ENCODE peak calls at places on chromosome 6, in five cellular contexts. One of them, this sample, is unnamed.

GRCh38 chr6:111737065-111737521 is 131.4 kb upstream of the TRAF3IP2 start:
- DNase-seq in fibroblast of lung: peak
- DNase-seq in MM.1S: no peak
- DNase-seq in PC-3: peak
- DNase-seq in IMR-90: peak
- DNase-seq in this sample: no peak

GRCh38 chr6:139732451-139732850 is 358.0 kb upstream of the CITED2 start:
- DNase-seq in fibroblast of lung: peak
- DNase-seq in MM.1S: no peak
- DNase-seq in PC-3: peak
- DNase-seq in IMR-90: peak
- DNase-seq in this sample: peak

GRCh38 chr6:84801250-84801649 is 36.9 kb upstream of the TBX18 start:
- DNase-seq in fibroblast of lung: no peak
- DNase-seq in MM.1S: no peak
- DNase-seq in PC-3: peak
- DNase-seq in IMR-90: no peak
- DNase-seq in this sample: no peak

GRCh38 chr6:40778186-40778585 is 191.0 kb upstream of the LRFN2 start:
- DNase-seq in fibroblast of lung: peak
- DNase-seq in MM.1S: no peak
- DNase-seq in PC-3: peak
- DNase-seq in IMR-90: peak
- DNase-seq in this sample: no peak

GRCh38 chr6:31042801-31043200 is 32.5 kb downstream of the MUC22 start:
- DNase-seq in fibroblast of lung: peak
- DNase-seq in MM.1S: peak
- DNase-seq in PC-3: peak
- DNase-seq in IMR-90: peak
- DNase-seq in this sample: peak

GRCh38 chr6:170286246-170286933 is 4.5 kb downstream of the DLL1 start:
- DNase-seq in fibroblast of lung: peak
- DNase-seq in MM.1S: no peak
- DNase-seq in PC-3: no peak
- DNase-seq in IMR-90: no peak
- DNase-seq in this sample: peak

GRCh38 chr6:137977814-137978213 is 110.8 kb downstream of the TNFAIP3 start:
- DNase-seq in fibroblast of lung: no peak
- DNase-seq in MM.1S: no peak
- DNase-seq in PC-3: no peak
- DNase-seq in IMR-90: no peak
- DNase-seq in this sample: no peak

GRCh38 chr6:134175532-134176282 is 123.3 kb upstream of the SLC2A12 start:
- DNase-seq in fibroblast of lung: peak
- DNase-seq in MM.1S: peak
- DNase-seq in PC-3: peak
- DNase-seq in IMR-90: peak
- DNase-seq in this sample: peak

GRCh38 chr6:157216570-157216969 is 106.7 kb downstream of the TMEM242 start:
- DNase-seq in fibroblast of lung: no peak
- DNase-seq in MM.1S: no peak
- DNase-seq in PC-3: peak
- DNase-seq in IMR-90: no peak
- DNase-seq in this sample: no peak

GRCh38 chr6:61886608-61887259 is 399.3 kb downstream of the KHDRBS2 start:
- DNase-seq in fibroblast of lung: no peak
- DNase-seq in MM.1S: peak
- DNase-seq in PC-3: peak
- DNase-seq in IMR-90: no peak
- DNase-seq in this sample: peak

GRCh38 chr6:83884523-83884922 is 25.0 kb downstream of the CYB5R4 start:
- DNase-seq in fibroblast of lung: peak
- DNase-seq in MM.1S: peak
- DNase-seq in PC-3: peak
- DNase-seq in IMR-90: peak
- DNase-seq in this sample: peak

GRCh38 chr6:78607188-78607587 is 260.2 kb upstream of the IRAK1BP1 start:
- DNase-seq in fibroblast of lung: peak
- DNase-seq in MM.1S: no peak
- DNase-seq in PC-3: no peak
- DNase-seq in IMR-90: peak
- DNase-seq in this sample: no peak

GRCh38 chr6:87483929-87484328 is 11.2 kb downstream of the SLC35A1 start:
- DNase-seq in fibroblast of lung: peak
- DNase-seq in MM.1S: peak
- DNase-seq in PC-3: peak
- DNase-seq in IMR-90: peak
- DNase-seq in this sample: peak

GRCh38 chr6:159469449-159469848 is 223.6 kb downstream of the SOD2 start:
- DNase-seq in fibroblast of lung: no peak
- DNase-seq in MM.1S: no peak
- DNase-seq in PC-3: no peak
- DNase-seq in IMR-90: no peak
- DNase-seq in this sample: peak

GRCh38 chr6:90222724-90223198 is 73.9 kb downstream of the BACH2 start:
- DNase-seq in fibroblast of lung: peak
- DNase-seq in MM.1S: no peak
- DNase-seq in PC-3: peak
- DNase-seq in IMR-90: peak
- DNase-seq in this sample: peak

GRCh38 chr6:20564269-20564668 is 30.0 kb downstream of the CDKAL1 start:
- DNase-seq in fibroblast of lung: no peak
- DNase-seq in MM.1S: peak
- DNase-seq in PC-3: peak
- DNase-seq in IMR-90: peak
- DNase-seq in this sample: no peak

GRCh38 chr6:51045548-51045947 is 226.9 kb downstream of the TFAP2B start:
- DNase-seq in fibroblast of lung: no peak
- DNase-seq in MM.1S: no peak
- DNase-seq in PC-3: peak
- DNase-seq in IMR-90: no peak
- DNase-seq in this sample: no peak

GRCh38 chr6:31180500-31180899 is 10.0 kb upstream of the POU5F1 start:
- DNase-seq in fibroblast of lung: peak
- DNase-seq in MM.1S: peak
- DNase-seq in PC-3: no peak
- DNase-seq in IMR-90: no peak
- DNase-seq in this sample: no peak

GRCh38 chr6:161079566-161080262 is 88.1 kb downstream of the MAP3K4 start:
- DNase-seq in fibroblast of lung: peak
- DNase-seq in MM.1S: no peak
- DNase-seq in PC-3: peak
- DNase-seq in IMR-90: peak
- DNase-seq in this sample: no peak

GRCh38 chr6:160789263-160790027 is 87.4 kb downstream of the PLG start:
- DNase-seq in fibroblast of lung: no peak
- DNase-seq in MM.1S: no peak
- DNase-seq in PC-3: no peak
- DNase-seq in IMR-90: no peak
- DNase-seq in this sample: no peak

GRCh38 chr6:18155864-18156396 is 708 bp downstream of the KDM1B start:
- DNase-seq in fibroblast of lung: peak
- DNase-seq in MM.1S: peak
- DNase-seq in PC-3: peak
- DNase-seq in IMR-90: peak
- DNase-seq in this sample: peak

GRCh38 chr6:136788069-136788902 is 4.0 kb downstream of the MAP3K5 start:
- DNase-seq in fibroblast of lung: peak
- DNase-seq in MM.1S: no peak
- DNase-seq in PC-3: peak
- DNase-seq in IMR-90: peak
- DNase-seq in this sample: no peak

GRCh38 chr6:20409427-20409971 is 7.8 kb downstream of the E2F3 start:
- DNase-seq in fibroblast of lung: peak
- DNase-seq in MM.1S: peak
- DNase-seq in PC-3: no peak
- DNase-seq in IMR-90: no peak
- DNase-seq in this sample: no peak

GRCh38 chr6:127737009-127737486 is 160.1 kb downstream of the C6orf58 start:
- DNase-seq in fibroblast of lung: peak
- DNase-seq in MM.1S: peak
- DNase-seq in PC-3: peak
- DNase-seq in IMR-90: peak
- DNase-seq in this sample: peak

GRCh38 chr6:71733970-71734899 is 152.1 kb upstream of the RIMS1 start:
- DNase-seq in fibroblast of lung: peak
- DNase-seq in MM.1S: no peak
- DNase-seq in PC-3: no peak
- DNase-seq in IMR-90: peak
- DNase-seq in this sample: no peak

GRCh38 chr6:36131517-36132220 is 1.4 kb downstream of the MAPK13 start:
- DNase-seq in fibroblast of lung: peak
- DNase-seq in MM.1S: peak
- DNase-seq in PC-3: peak
- DNase-seq in IMR-90: peak
- DNase-seq in this sample: peak

GRCh38 chr6:95143408-95144180 is 433.7 kb upstream of the MANEA start:
- DNase-seq in fibroblast of lung: no peak
- DNase-seq in MM.1S: no peak
- DNase-seq in PC-3: no peak
- DNase-seq in IMR-90: no peak
- DNase-seq in this sample: no peak

GRCh38 chr6:68967549-68968300 is 332.6 kb downstream of the ADGRB3 start:
- DNase-seq in fibroblast of lung: peak
- DNase-seq in MM.1S: peak
- DNase-seq in PC-3: peak
- DNase-seq in IMR-90: peak
- DNase-seq in this sample: peak

DNA sequence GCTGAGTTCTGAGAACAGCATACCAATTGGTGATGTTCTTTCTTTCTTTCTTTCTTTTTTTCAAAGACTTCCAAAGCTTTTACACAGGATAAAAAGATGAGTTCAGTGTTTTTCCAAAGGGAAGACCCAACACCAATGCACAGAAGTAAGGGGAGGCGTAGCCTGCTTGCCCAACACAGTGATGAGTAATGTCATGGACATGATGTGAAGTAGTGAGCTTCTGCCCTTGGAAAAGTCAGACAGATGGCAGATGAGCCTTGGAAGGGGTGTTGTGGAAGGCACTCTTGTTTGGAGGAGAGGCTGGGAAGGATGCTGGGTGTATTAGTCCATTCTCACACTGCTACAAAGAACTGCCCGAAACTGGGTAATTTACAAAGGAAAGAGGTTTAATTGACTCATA is 12.7 kb downstream of the LRP11 start:
- DNase-seq in fibroblast of lung: peak
- DNase-seq in MM.1S: no peak
- DNase-seq in PC-3: no peak
- DNase-seq in IMR-90: peak
- DNase-seq in this sample: no peak
- H3K4me2 ChIP-seq in fibroblast of lung: no peak
- H3K4me2 ChIP-seq in MM.1S: no peak
- H3K4me2 ChIP-seq in PC-3: no peak
- H3K4me2 ChIP-seq in IMR-90: no peak
- H3K4me2 ChIP-seq in this sample: no peak

DNA sequence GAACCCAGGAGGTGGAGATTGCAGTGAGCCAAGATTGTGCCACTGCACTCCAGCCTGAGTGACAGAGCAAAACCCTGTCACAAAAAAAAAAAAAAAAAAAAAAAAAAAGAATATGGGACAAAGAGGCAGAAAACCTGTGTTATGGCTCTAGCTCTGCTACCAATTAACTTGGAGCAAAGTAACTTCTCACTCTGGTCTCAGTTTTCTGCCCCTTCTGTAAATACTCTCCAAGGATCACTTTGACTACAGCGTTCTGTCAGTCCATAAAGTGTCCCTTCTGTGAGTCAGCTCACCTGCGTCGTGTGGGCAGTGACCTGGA is 24.6 kb downstream of the C6orf132 start:
- DNase-seq in fibroblast of lung: no peak
- DNase-seq in MM.1S: no peak
- DNase-seq in PC-3: no peak
- DNase-seq in IMR-90: no peak
- DNase-seq in this sample: no peak
- TF ChIP-seq CTCF in fibroblast of lung: no peak
- TF ChIP-seq CTCF in MM.1S: no peak
- TF ChIP-seq CTCF in PC-3: no peak
- TF ChIP-seq CTCF in IMR-90: no peak
- TF ChIP-seq CTCF in this sample: no peak

GRCh38 chr6:33410711-33411631 is at the start of gene PHF1:
- DNase-seq in fibroblast of lung: peak
- DNase-seq in MM.1S: no peak
- DNase-seq in PC-3: no peak
- DNase-seq in IMR-90: peak
- DNase-seq in this sample: peak

GRCh38 chr6:33413200-33413599 is 2.4 kb downstream of the PHF1 start:
- DNase-seq in fibroblast of lung: no peak
- DNase-seq in MM.1S: no peak
- DNase-seq in PC-3: no peak
- DNase-seq in IMR-90: no peak
- DNase-seq in this sample: no peak

GRCh38 chr6:33411632-33412005 is 805 bp downstream of the PHF1 start:
- DNase-seq in fibroblast of lung: no peak
- DNase-seq in MM.1S: no peak
- DNase-seq in PC-3: no peak
- DNase-seq in IMR-90: no peak
- DNase-seq in this sample: no peak

GRCh38 chr6:33413601-33414120 is 2.8 kb downstream of the PHF1 start:
- DNase-seq in fibroblast of lung: no peak
- DNase-seq in MM.1S: no peak
- DNase-seq in PC-3: no peak
- DNase-seq in IMR-90: no peak
- DNase-seq in this sample: no peak

DNA sequence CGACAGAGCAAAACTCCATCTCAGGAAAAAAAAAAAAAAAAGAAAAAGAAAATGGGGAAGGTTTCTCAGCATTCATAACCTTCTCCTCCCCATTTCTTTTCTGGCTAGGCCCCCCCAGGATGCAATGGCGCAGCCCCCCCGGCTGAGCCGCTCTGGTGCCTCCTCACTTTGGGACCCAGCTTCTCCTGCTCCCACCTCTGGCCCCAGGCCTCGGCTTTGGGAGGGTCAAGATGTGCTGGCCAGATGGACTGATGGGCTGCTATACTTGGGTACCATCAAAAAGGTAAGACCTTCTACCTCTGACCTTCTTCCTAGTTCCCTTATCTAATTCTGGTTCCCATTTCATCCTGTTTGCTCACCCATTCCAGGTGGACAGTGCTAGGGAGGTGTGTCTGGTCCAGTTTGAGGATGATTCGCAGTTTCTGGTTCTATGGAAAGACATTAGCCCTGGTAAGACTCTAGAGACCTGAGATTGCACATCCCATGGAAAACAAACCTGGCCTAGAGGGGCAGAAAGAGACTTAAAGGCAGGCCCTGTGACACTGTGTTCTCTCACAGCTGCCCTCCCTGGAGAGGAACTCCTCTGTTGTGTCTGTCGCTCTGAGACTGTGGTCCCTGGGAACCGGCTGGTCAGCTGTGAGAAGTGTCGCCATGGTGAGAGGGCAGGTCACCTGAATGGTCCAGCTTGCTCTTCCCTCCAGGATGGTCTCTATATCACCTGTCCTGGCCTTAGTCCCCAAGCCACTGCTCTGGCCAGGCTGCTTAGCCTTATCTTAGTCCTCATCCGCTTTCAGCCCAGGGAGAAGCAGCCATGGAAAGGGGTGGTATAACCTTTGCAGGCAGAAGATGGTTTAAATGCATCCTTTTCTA is 1.6 kb downstream of the PHF1 start:
- DNase-seq in fibroblast of lung: no peak
- DNase-seq in MM.1S: no peak
- DNase-seq in PC-3: no peak
- DNase-seq in IMR-90: no peak
- DNase-seq in this sample: no peak
- H3K4me2 ChIP-seq in fibroblast of lung: peak
- H3K4me2 ChIP-seq in MM.1S: no peak
- H3K4me2 ChIP-seq in PC-3: peak
- H3K4me2 ChIP-seq in IMR-90: peak
- H3K4me2 ChIP-seq in this sample: peak

GRCh38 chr6:97437087-97437486 is 154.1 kb upstream of the MMS22L start:
- DNase-seq in fibroblast of lung: peak
- DNase-seq in MM.1S: no peak
- DNase-seq in PC-3: peak
- DNase-seq in IMR-90: peak
- DNase-seq in this sample: peak
- TF ChIP-seq CTCF in fibroblast of lung: peak
- TF ChIP-seq CTCF in MM.1S: peak
- TF ChIP-seq CTCF in PC-3: peak
- TF ChIP-seq CTCF in IMR-90: peak
- TF ChIP-seq CTCF in this sample: peak

This sample was measured in hepatocyte.